ENCODE peak calls at places on chromosomes 4 and X, in nine cellular contexts. N is A673, Z is HepG2, V is pancreas, J is uterus, K is foreskin keratinocyte, Q is suprapubic skin, E is HL-60, H is neural progenitor cell. B is an unnamed sample.

GRCh38 chr4:7960017-7960789 is 20.5 kb upstream of the AFAP1 start:
- DNase-seq in E (no peak), J (peak; percentile 70), N (no peak), K (no peak), Q (no peak), Z (no peak), H (no peak), V (no peak), B (no peak)

GRCh38 chrX:1727531-1728027 is 112.7 kb downstream of the ASMT start:
- DNase-seq in N (no peak), J (no peak), Q (no peak), H (no peak), V (no peak), E (no peak), K (peak; percentile 67), Z (peak; percentile 7), B (peak; percentile 36)

GRCh38 chr4:150280081-150280950 is 202.1 kb downstream of the DCLK2 start:
- DNase-seq in J (no peak), E (peak; percentile 21), V (no peak), Q (no peak), K (peak; percentile 74), N (peak; percentile 55), H (peak; percentile 28), Z (no peak), B (no peak)

GRCh38 chr4:174561556-174561955 is 39.3 kb upstream of the HPGD start:
- DNase-seq in Q (no peak), J (no peak), V (no peak), K (no peak), Z (no peak), N (peak; percentile 72), H (no peak), E (no peak), B (no peak)

GRCh38 chr4:26613242-26613641 is 29.4 kb downstream of the TBC1D19 start:
- DNase-seq in J (no peak), K (no peak), V (no peak), Z (no peak), N (no peak), Q (no peak), H (no peak), E (no peak), B (no peak)

GRCh38 chrX:138484451-138484850 is 227.1 kb downstream of the FGF13 start:
- DNase-seq in Q (no peak), K (no peak), H (no peak), V (no peak), E (no peak), Z (no peak), J (no peak), N (no peak), B (no peak)

GRCh38 chr4:133476064-133476463 is 327.0 kb downstream of the PCDH10 start:
- DNase-seq in H (no peak), Q (no peak), N (no peak), J (no peak), K (no peak), V (no peak), E (no peak), Z (no peak), B (no peak)

GRCh38 chr4:168600796-168601583 is 104.1 kb downstream of the PALLD start:
- DNase-seq in N (no peak), H (no peak), Q (no peak), E (no peak), K (peak; percentile 95), Z (no peak), J (no peak), V (no peak), B (no peak)

DNA sequence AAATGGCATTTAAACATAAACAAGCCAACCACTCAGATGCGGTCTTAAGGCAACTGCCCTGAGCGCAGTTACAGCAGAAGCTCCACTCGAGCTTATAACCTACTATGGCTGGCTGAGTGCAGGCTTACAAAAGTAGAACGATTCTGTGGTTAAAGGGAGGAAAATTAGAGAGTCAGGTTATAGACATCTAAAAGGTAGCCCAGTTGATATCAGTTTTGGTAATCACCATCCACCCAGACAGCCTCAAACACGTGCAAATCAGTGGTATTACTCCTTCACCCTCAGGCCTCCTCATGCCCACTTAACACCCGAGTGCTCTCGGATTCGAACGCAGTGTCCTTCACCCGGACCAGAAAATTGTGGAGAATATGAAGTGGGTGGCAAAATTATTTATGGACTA is 3.1 kb downstream of the LEF1 start:
- DNase-seq in K (no peak), N (no peak), V (no peak), J (no peak), H (no peak), Z (no peak), E (no peak), Q (no peak), B (no peak)
- H3K27ac ChIP-seq in K (no peak overlapping the region), N (no peak overlapping the region), V (no peak overlapping the region), J (no peak overlapping the region), H (no peak overlapping the region), Z (no peak overlapping the region), E (no peak overlapping the region), Q (no peak overlapping the region), B (no peak overlapping the region)

GRCh38 chr4:86034616-86035015 is 325.2 kb downstream of the MAPK10 start:
- DNase-seq in V (no peak), E (no peak), Z (no peak), H (no peak), Q (no peak), J (no peak), K (no peak), N (no peak), B (no peak)

GRCh38 chr4:86038037-86038436 is 321.8 kb downstream of the MAPK10 start:
- DNase-seq in H (no peak), N (no peak), Z (no peak), Q (no peak), V (no peak), E (no peak), K (no peak), J (no peak), B (no peak)

GRCh38 chr4:86033171-86033570 is 326.7 kb downstream of the MAPK10 start:
- DNase-seq in K (no peak), E (no peak), Q (no peak), V (no peak), H (no peak), Z (no peak), N (no peak), J (peak; percentile 40), B (no peak)

GRCh38 chr4:86036729-86037128 is 323.1 kb downstream of the MAPK10 start:
- DNase-seq in V (no peak), Z (no peak), N (no peak), E (no peak), J (no peak), Q (no peak), H (no peak), K (no peak), B (no peak)

GRCh38 chr4:86035688-86036087 is 324.2 kb downstream of the MAPK10 start:
- DNase-seq in K (no peak), V (no peak), H (no peak), Z (no peak), Q (no peak), J (no peak), N (no peak), E (no peak), B (no peak)
- H3K27ac ChIP-seq in K (no peak overlapping the region), V (no peak overlapping the region), H (no peak overlapping the region), Z (no peak overlapping the region), Q (no peak overlapping the region), J (no peak overlapping the region), N (no peak overlapping the region), E (no peak overlapping the region), B (no peak overlapping the region)

GRCh38 chr4:17168571-17168970 is 270.1 kb upstream of the LDB2 start:
- DNase-seq in K (no peak), E (no peak), Z (no peak), Q (no peak), V (no peak), J (peak; percentile 68), H (no peak), N (peak; percentile 84), B (no peak)

GRCh38 chr4:17173300-17173699 is 274.9 kb upstream of the LDB2 start:
- DNase-seq in Q (no peak), Z (no peak), K (no peak), H (peak; percentile 69), V (no peak), E (no peak), N (peak; percentile 67), J (no peak), B (no peak)

GRCh38 chr4:17165256-17165655 is 266.8 kb upstream of the LDB2 start:
- DNase-seq in Z (no peak), N (no peak), J (no peak), Q (no peak), K (no peak), E (no peak), V (no peak), H (no peak), B (no peak)

GRCh38 chr4:17166954-17167353 is 268.5 kb upstream of the LDB2 start:
- DNase-seq in E (no peak), H (no peak), N (no peak), K (no peak), Z (no peak), J (peak; percentile 40), Q (no peak), V (no peak), B (no peak)

GRCh38 chr4:17169699-17170098 is 271.3 kb upstream of the LDB2 start:
- DNase-seq in J (no peak), E (no peak), V (no peak), H (no peak), Z (no peak), K (no peak), N (no peak), Q (no peak), B (no peak)
- H3K27ac ChIP-seq in J (peak overlapping the region; percentile 26), E (no peak overlapping the region), V (no peak overlapping the region), H (no peak overlapping the region), Z (no peak overlapping the region), K (no peak overlapping the region), N (no peak overlapping the region), Q (no peak overlapping the region), B (no peak overlapping the region)

GRCh38 chr4:113469926-113470325 is 291.6 kb downstream of the CAMK2D start:
- DNase-seq in N (no peak), Z (peak; percentile 20), Q (no peak), K (no peak), J (no peak), H (no peak), V (no peak), E (no peak), B (no peak)

GRCh38 chr4:113471141-113471860 is 290.2 kb downstream of the CAMK2D start:
- DNase-seq in Z (no peak), V (no peak), H (no peak), N (no peak), E (no peak), K (no peak), J (no peak), Q (no peak), B (no peak)

GRCh38 chr4:113468165-113469022 is 293.1 kb downstream of the CAMK2D start:
- DNase-seq in E (no peak), K (peak; percentile 99), H (peak; percentile 62), Z (peak; percentile 63), N (peak; percentile 69), V (peak; percentile 28), J (peak; percentile 92), Q (no peak), B (no peak)

GRCh38 chr4:113469023-113469390 is 292.5 kb downstream of the CAMK2D start:
- DNase-seq in K (no peak), V (no peak), N (no peak), J (no peak), E (no peak), H (no peak), Z (no peak), Q (no peak), B (no peak)

DNA sequence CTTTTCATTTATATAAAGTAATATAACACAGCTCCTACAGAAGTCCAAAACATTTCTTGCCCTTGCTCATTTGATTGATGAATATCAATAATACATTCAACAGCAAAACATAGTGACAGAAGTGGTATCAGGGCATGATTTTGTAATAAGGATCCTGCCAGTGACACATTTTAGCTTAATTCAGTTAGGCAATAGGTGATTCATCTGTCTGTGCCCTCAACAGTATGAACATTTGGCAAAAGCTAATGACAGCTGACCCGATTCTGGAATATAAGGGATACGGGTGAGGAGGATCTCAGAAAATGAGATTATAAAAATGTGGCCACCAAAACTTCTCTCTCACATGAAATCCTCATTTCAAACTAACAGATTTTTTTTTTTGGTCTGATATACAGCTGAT is 294.0 kb downstream of the CAMK2D start:
- DNase-seq in N (no peak), V (no peak), J (no peak), H (no peak), Q (no peak), E (peak; percentile 35), K (peak; percentile 61), Z (no peak), B (no peak)
- H3K27ac ChIP-seq in N (no peak overlapping the region), V (no peak overlapping the region), J (peak overlapping the region; percentile 86), H (no peak overlapping the region), Q (peak overlapping the region; percentile 89), E (no peak overlapping the region), K (peak overlapping the region; percentile 91), Z (no peak overlapping the region), B (peak overlapping the region; percentile 27)

B was measured in caudate nucleus.